ENCODE peak calls at places on chromosomes 7 and 10, in six cellular contexts. One of them, this sample, is unnamed.

GRCh38 chr7:46191776-46192175 is 270.7 kb upstream of the IGFBP3 start:
- DNase-seq in activated B cell treated with CpG ODN at 0.5 μM for 24 hours: no peak
- DNase-seq in HFFc6: peak; percentile 87
- DNase-seq in transverse colon: no peak
- DNase-seq in NCI-H1105 treated with DMSO at 0.1 percent for 48 hours: no peak
- DNase-seq in left ventricle myocardium superior: no peak
- DNase-seq in this sample: peak; percentile 64

GRCh38 chr10:10490187-10490980 is 527.3 kb upstream of the CELF2 start:
- DNase-seq in activated B cell treated with CpG ODN at 0.5 μM for 24 hours: no peak
- DNase-seq in HFFc6: no peak
- DNase-seq in transverse colon: no peak
- DNase-seq in NCI-H1105 treated with DMSO at 0.1 percent for 48 hours: no peak
- DNase-seq in left ventricle myocardium superior: no peak
- DNase-seq in this sample: no peak

GRCh38 chr7:128869138-128869943 is 6.7 kb downstream of the ATP6V1F start:
- DNase-seq in activated B cell treated with CpG ODN at 0.5 μM for 24 hours: peak; percentile 46
- DNase-seq in HFFc6: no peak
- DNase-seq in transverse colon: peak; percentile 74
- DNase-seq in NCI-H1105 treated with DMSO at 0.1 percent for 48 hours: no peak
- DNase-seq in left ventricle myocardium superior: peak; percentile 75
- DNase-seq in this sample: no peak

GRCh38 chr7:72015106-72015505 is 397.0 kb downstream of the CALN1 start:
- DNase-seq in activated B cell treated with CpG ODN at 0.5 μM for 24 hours: no peak
- DNase-seq in HFFc6: no peak
- DNase-seq in transverse colon: no peak
- DNase-seq in NCI-H1105 treated with DMSO at 0.1 percent for 48 hours: no peak
- DNase-seq in left ventricle myocardium superior: no peak
- DNase-seq in this sample: no peak

GRCh38 chr7:154640266-154640865 is 362.6 kb downstream of the PAXIP1 start:
- DNase-seq in activated B cell treated with CpG ODN at 0.5 μM for 24 hours: no peak
- DNase-seq in HFFc6: no peak
- DNase-seq in transverse colon: peak; percentile 11
- DNase-seq in NCI-H1105 treated with DMSO at 0.1 percent for 48 hours: no peak
- DNase-seq in left ventricle myocardium superior: no peak
- DNase-seq in this sample: no peak

GRCh38 chr10:132302911-132303310 is 4.8 kb downstream of the STK32C start:
- DNase-seq in activated B cell treated with CpG ODN at 0.5 μM for 24 hours: no peak
- DNase-seq in HFFc6: no peak
- DNase-seq in transverse colon: no peak
- DNase-seq in NCI-H1105 treated with DMSO at 0.1 percent for 48 hours: no peak
- DNase-seq in left ventricle myocardium superior: no peak
- DNase-seq in this sample: no peak

GRCh38 chr7:171912-172515 is 20.4 kb upstream of the FAM20C start:
- DNase-seq in activated B cell treated with CpG ODN at 0.5 μM for 24 hours: no peak
- DNase-seq in HFFc6: no peak
- DNase-seq in transverse colon: no peak
- DNase-seq in NCI-H1105 treated with DMSO at 0.1 percent for 48 hours: no peak
- DNase-seq in left ventricle myocardium superior: peak; percentile 12
- DNase-seq in this sample: no peak

GRCh38 chr7:35519971-35520809 is 174.7 kb downstream of the HERPUD2 start:
- DNase-seq in activated B cell treated with CpG ODN at 0.5 μM for 24 hours: no peak
- DNase-seq in HFFc6: peak; percentile 36
- DNase-seq in transverse colon: peak; percentile 59
- DNase-seq in NCI-H1105 treated with DMSO at 0.1 percent for 48 hours: peak; percentile 70
- DNase-seq in left ventricle myocardium superior: peak; percentile 88
- DNase-seq in this sample: no peak

GRCh38 chr7:91181949-91182348 is 82.3 kb upstream of the FZD1 start:
- DNase-seq in activated B cell treated with CpG ODN at 0.5 μM for 24 hours: no peak
- DNase-seq in HFFc6: no peak
- DNase-seq in transverse colon: no peak
- DNase-seq in NCI-H1105 treated with DMSO at 0.1 percent for 48 hours: no peak
- DNase-seq in left ventricle myocardium superior: no peak
- DNase-seq in this sample: no peak

GRCh38 chr10:4653160-4653559 is 172.8 kb upstream of the AKR1E2 start:
- DNase-seq in activated B cell treated with CpG ODN at 0.5 μM for 24 hours: no peak
- DNase-seq in HFFc6: no peak
- DNase-seq in transverse colon: no peak
- DNase-seq in NCI-H1105 treated with DMSO at 0.1 percent for 48 hours: no peak
- DNase-seq in left ventricle myocardium superior: no peak
- DNase-seq in this sample: no peak